ENCODE peak calls at places on chromosomes 3 and 15, in four cellular contexts. M is PC-9, R is Caco-2, F is neuronal stem cell. O is an unnamed sample.

GRCh38 chr3:15694628-15695027 is 93.1 kb downstream of the BTD start:
- DNase-seq in M (no peak), R (no peak), F (no peak), O (no peak)

GRCh38 chr3:46880884-46881818 is 3.6 kb downstream of the PTH1R start:
- DNase-seq in M (no peak), R (no peak), F (no peak), O (no peak)

GRCh38 chr15:40250304-40250656 is 11.4 kb downstream of the PAK6 start:
- DNase-seq in M (no peak), R (no peak), F (no peak), O (no peak)

GRCh38 chr3:152466784-152467183 is 198.1 kb downstream of the MBNL1 start:
- DNase-seq in M (peak; percentile 42), R (no peak), F (no peak), O (no peak)

GRCh38 chr3:186360779-186361178 is 1.3 kb downstream of the DGKG start:
- DNase-seq in M (no peak), R (no peak), F (peak; percentile 24), O (no peak)

GRCh38 chr3:64038252-64038651 is 15.0 kb upstream of the PSMD6 start:
- DNase-seq in M (no peak), R (no peak), F (no peak), O (no peak)

GRCh38 chr15:92636950-92637481 is 18.6 kb downstream of the FAM174B start:
- DNase-seq in M (peak; percentile 87), R (peak; percentile 62), F (no peak), O (no peak)

GRCh38 chr3:154327871-154328270 is 3.6 kb upstream of the DHX36 start:
- DNase-seq in M (no peak), R (no peak), F (no peak), O (no peak)

GRCh38 chr3:18740631-18741583 is 315.8 kb upstream of the SATB1 start:
- DNase-seq in M (no peak), R (no peak), F (no peak), O (no peak)

GRCh38 chr3:39407259-39407629 is 724 bp downstream of the RPSA start:
- DNase-seq in M (no peak), R (no peak), F (no peak), O (no peak)

GRCh38 chr3:133627789-133628188 is 34.0 kb downstream of the TOPBP1 start:
- DNase-seq in M (no peak), R (no peak), F (no peak), O (no peak)

GRCh38 chr3:40120816-40121215 is 188.7 kb upstream of the EIF1B start:
- DNase-seq in M (no peak), R (no peak), F (no peak), O (no peak)

GRCh38 chr3:139758654-139759291 is 81.0 kb upstream of the NMNAT3 start:
- DNase-seq in M (no peak), R (peak; percentile 92), F (peak; percentile 85), O (no peak)

GRCh38 chr15:35723852-35724251 is 177.9 kb upstream of the DPH6 start:
- DNase-seq in M (no peak), R (no peak), F (no peak), O (no peak)

GRCh38 chr3:131553495-131554247 is 50.9 kb upstream of the MRPL3 start:
- DNase-seq in M (no peak), R (no peak), F (no peak), O (no peak)

GRCh38 chr15:29369261-29369660 is 99.6 kb upstream of the NSMCE3 start:
- DNase-seq in M (no peak), R (no peak), F (no peak), O (no peak)

GRCh38 chr15:87681054-87681453 is 575.5 kb downstream of the NTRK3 start:
- DNase-seq in M (no peak), R (no peak), F (no peak), O (no peak)

GRCh38 chr3:183203670-183204069 is 41.1 kb upstream of the LAMP3 start:
- DNase-seq in M (no peak), R (no peak), F (no peak), O (no peak)

GRCh38 chr15:98878172-98878571 is 129.4 kb downstream of the PGPEP1L start:
- DNase-seq in M (no peak), R (no peak), F (no peak), O (no peak)

GRCh38 chr3:139953131-139953910 is 18.3 kb downstream of the CLSTN2 start:
- DNase-seq in M (no peak), R (no peak), F (no peak), O (no peak)

GRCh38 chr15:83904107-83904720 is 250.3 kb downstream of the ADAMTSL3 start:
- DNase-seq in M (no peak), R (no peak), F (no peak), O (no peak)

GRCh38 chr3:70531063-70531657 is 218.7 kb upstream of the MDFIC2 start:
- DNase-seq in M (no peak), R (no peak), F (peak; percentile 11), O (no peak)

GRCh38 chr3:127959873-127960272 is 44.8 kb downstream of the KBTBD12 start:
- DNase-seq in M (peak; percentile 85), R (peak; percentile 84), F (peak; percentile 20), O (no peak)

GRCh38 chr3:194588741-194589140 is 44.5 kb downstream of the TMEM44 start:
- DNase-seq in M (no peak), R (no peak), F (no peak), O (no peak)

GRCh38 chr3:10973196-10973595 is 19.4 kb upstream of the SLC6A1 start:
- DNase-seq in M (no peak), R (no peak), F (no peak), O (no peak)

GRCh38 chr3:138062626-138063025 is 52.7 kb downstream of the CLDN18 start:
- DNase-seq in M (no peak), R (no peak), F (no peak), O (no peak)

GRCh38 chr15:79311901-79312553 is 1.1 kb downstream of the TMED3 start:
- DNase-seq in M (peak; percentile 48), R (no peak), F (no peak), O (no peak)

GRCh38 chr15:79316864-79317263 is 6.0 kb downstream of the TMED3 start:
- DNase-seq in M (no peak), R (no peak), F (no peak), O (no peak)

GRCh38 chr15:79314186-79314585 is 3.3 kb downstream of the TMED3 start:
- DNase-seq in M (no peak), R (no peak), F (no peak), O (no peak)

GRCh38 chr15:79314811-79315210 is 3.9 kb downstream of the TMED3 start:
- DNase-seq in M (peak; percentile 90), R (no peak), F (no peak), O (no peak)

GRCh38 chr15:79315623-79316328 is 4.9 kb downstream of the TMED3 start:
- DNase-seq in M (no peak), R (no peak), F (no peak), O (no peak)
- H3K4me1 ChIP-seq in M (peaks cover 35% of the 10 kb centered on the region), R (peaks cover 6% of the 10 kb centered on the region), F (peaks cover 6% of the 10 kb centered on the region), O (peaks cover 6% of the 10 kb centered on the region)

DNA sequence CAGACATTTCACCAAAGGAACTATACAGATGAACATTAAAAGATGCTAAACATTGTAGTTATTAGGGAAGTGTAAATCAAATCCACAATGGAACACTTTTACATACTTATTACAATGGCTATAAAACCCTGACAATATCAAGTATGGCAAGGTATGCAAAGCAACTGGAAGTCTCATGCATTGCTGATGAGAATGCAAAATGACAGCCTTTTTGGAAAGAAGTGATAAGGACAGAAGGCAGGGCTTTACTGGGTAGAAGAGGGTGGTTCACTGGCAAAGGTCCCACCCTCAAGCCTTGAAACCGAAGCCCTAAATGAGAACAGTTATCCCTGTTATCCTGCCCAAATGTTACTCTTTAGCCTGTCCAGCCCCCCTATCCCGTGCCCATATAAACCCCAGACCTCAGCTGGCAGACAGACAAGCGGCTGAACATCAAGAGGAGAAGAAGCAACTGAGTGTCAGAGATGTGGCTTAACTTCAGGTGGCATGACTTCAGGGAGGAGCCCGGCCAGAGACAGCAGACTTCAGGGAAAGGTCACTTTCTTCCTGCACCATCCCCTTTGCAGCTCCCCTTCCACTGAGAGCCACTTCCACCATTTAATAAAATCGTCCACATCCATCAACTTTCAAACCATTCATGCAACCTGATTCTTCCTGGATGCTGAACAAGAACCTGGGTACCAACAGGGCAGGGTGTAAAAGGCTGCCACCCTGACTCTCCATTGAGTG is 722 bp upstream of the GCSAM start:
- DNase-seq in M (no peak), R (no peak), F (no peak), O (no peak)
- H3K4me1 ChIP-seq in M (peaks cover 25% of the 10 kb centered on the region), R (peaks cover 15% of the 10 kb centered on the region), F (peaks cover 19% of the 10 kb centered on the region), O (no peaks in the 10 kb centered on the region)

DNA sequence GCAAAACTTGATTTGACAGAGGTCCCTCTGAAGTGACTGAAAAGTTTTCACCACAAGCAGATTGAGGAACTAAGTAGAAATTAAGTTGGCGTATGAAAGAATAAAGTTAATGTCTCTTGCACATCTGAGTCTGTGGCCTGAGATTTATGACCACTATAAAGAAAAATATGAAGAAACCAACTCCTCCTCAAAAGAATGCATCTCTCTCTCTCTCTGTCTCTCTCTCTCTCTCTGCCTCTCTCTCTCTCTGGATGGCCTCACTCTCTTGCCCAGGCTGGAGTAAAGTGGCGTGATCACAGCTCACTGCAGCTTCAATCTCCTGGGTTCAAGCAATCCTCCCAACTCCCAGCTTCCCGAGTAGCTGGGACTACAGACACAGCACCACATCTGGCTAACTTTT is 55.2 kb downstream of the RPL22L1 start:
- DNase-seq in M (no peak), R (no peak), F (no peak), O (no peak)
- H3K4me1 ChIP-seq in M (peaks cover 39% of the 10 kb centered on the region), R (no peaks in the 10 kb centered on the region), F (no peaks in the 10 kb centered on the region), O (peaks cover 7% of the 10 kb centered on the region)

GRCh38 chr3:156554842-156555687 is at the start of gene SSR3:
- DNase-seq in M (peak; percentile 98), R (peak; percentile 99), F (peak; percentile 96), O (peak; percentile 93)
- H3K4me1 ChIP-seq in M (peaks cover 35% of the 10 kb centered on the region), R (peaks cover 19% of the 10 kb centered on the region), F (peaks cover 1% of the 10 kb centered on the region), O (peaks cover 12% of the 10 kb centered on the region)

GRCh38 chr3:136249593-136250225 is 431 bp upstream of the PCCB start:
- DNase-seq in M (no peak), R (no peak), F (no peak), O (no peak)
- H3K4me1 ChIP-seq in M (peaks cover 28% of the 10 kb centered on the region), R (peaks cover 29% of the 10 kb centered on the region), F (peaks cover 5% of the 10 kb centered on the region), O (peaks cover 8% of the 10 kb centered on the region)

O was measured in Panc1.